ENCODE peak calls at places on chromosomes 12 and 14, in four cellular contexts. One of them, this sample, is unnamed.

GRCh38 chr14:54579606-54580005 is 12.7 kb downstream of the SAMD4A start:
- DNase-seq in fibroblast of the aortic adventitia: peak; percentile 62
- DNase-seq in kidney: no peak
- DNase-seq in keratinocyte: no peak
- DNase-seq in this sample: peak; percentile 66

GRCh38 chr12:388547-389137 is 478 bp downstream of the KDM5A start:
- DNase-seq in fibroblast of the aortic adventitia: peak; percentile 36
- DNase-seq in kidney: peak; percentile 81
- DNase-seq in keratinocyte: no peak
- DNase-seq in this sample: peak; percentile 27

GRCh38 chr12:22287056-22287455 is 47.5 kb downstream of the ST8SIA1 start:
- DNase-seq in fibroblast of the aortic adventitia: no peak
- DNase-seq in kidney: no peak
- DNase-seq in keratinocyte: no peak
- DNase-seq in this sample: no peak

GRCh38 chr12:89971880-89972279 is 263.2 kb upstream of the ATP2B1 start:
- DNase-seq in fibroblast of the aortic adventitia: peak; percentile 90
- DNase-seq in kidney: no peak
- DNase-seq in keratinocyte: no peak
- DNase-seq in this sample: peak; percentile 89

GRCh38 chr12:88011755-88012154 is 17.4 kb downstream of the C12orf50 start:
- DNase-seq in fibroblast of the aortic adventitia: peak; percentile 37
- DNase-seq in kidney: no peak
- DNase-seq in keratinocyte: no peak
- DNase-seq in this sample: peak; percentile 58

GRCh38 chr14:100601914-100602313 is 14.7 kb upstream of the BEGAIN start:
- DNase-seq in fibroblast of the aortic adventitia: no peak
- DNase-seq in kidney: no peak
- DNase-seq in keratinocyte: no peak
- DNase-seq in this sample: no peak

GRCh38 chr12:76586764-76587395 is 27.3 kb upstream of the OSBPL8 start:
- DNase-seq in fibroblast of the aortic adventitia: peak; percentile 80
- DNase-seq in kidney: no peak
- DNase-seq in keratinocyte: no peak
- DNase-seq in this sample: peak; percentile 76

GRCh38 chr12:80849367-80849766 is 88.4 kb downstream of the LIN7A start:
- DNase-seq in fibroblast of the aortic adventitia: no peak
- DNase-seq in kidney: no peak
- DNase-seq in keratinocyte: no peak
- DNase-seq in this sample: no peak

GRCh38 chr12:81216739-81217138 is 138.9 kb downstream of the ACSS3 start:
- DNase-seq in fibroblast of the aortic adventitia: no peak
- DNase-seq in kidney: no peak
- DNase-seq in keratinocyte: peak; percentile 36
- DNase-seq in this sample: no peak

GRCh38 chr12:119312904-119313303 is 21.6 kb upstream of the CCDC60 start:
- DNase-seq in fibroblast of the aortic adventitia: no peak
- DNase-seq in kidney: no peak
- DNase-seq in keratinocyte: no peak
- DNase-seq in this sample: no peak

GRCh38 chr12:99985129-99985570 is 414 bp upstream of the ANKS1B start:
- DNase-seq in fibroblast of the aortic adventitia: peak; percentile 17
- DNase-seq in kidney: no peak
- DNase-seq in keratinocyte: no peak
- DNase-seq in this sample: peak; percentile 21

GRCh38 chr12:66247741-66248140 is 54.6 kb upstream of the HELB start:
- DNase-seq in fibroblast of the aortic adventitia: peak; percentile 8
- DNase-seq in kidney: no peak
- DNase-seq in keratinocyte: no peak
- DNase-seq in this sample: no peak

GRCh38 chr12:22409071-22409951 is 74.8 kb upstream of the ST8SIA1 start:
- DNase-seq in fibroblast of the aortic adventitia: peak; percentile 17
- DNase-seq in kidney: no peak
- DNase-seq in keratinocyte: no peak
- DNase-seq in this sample: peak; percentile 1

GRCh38 chr12:53575502-53576264 is 50.5 kb downstream of the ATF7 start:
- DNase-seq in fibroblast of the aortic adventitia: peak; percentile 75
- DNase-seq in kidney: no peak
- DNase-seq in keratinocyte: peak; percentile 62
- DNase-seq in this sample: peak; percentile 74

GRCh38 chr12:57543666-57544065 is 3.3 kb downstream of the DCTN2 start:
- DNase-seq in fibroblast of the aortic adventitia: no peak
- DNase-seq in kidney: no peak
- DNase-seq in keratinocyte: no peak
- DNase-seq in this sample: peak; percentile 26

GRCh38 chr12:77323778-77324415 is 258.5 kb upstream of the E2F7 start:
- DNase-seq in fibroblast of the aortic adventitia: no peak
- DNase-seq in kidney: no peak
- DNase-seq in keratinocyte: no peak
- DNase-seq in this sample: no peak

GRCh38 chr12:57481671-57482070 is 2.0 kb upstream of the ARHGAP9 start:
- DNase-seq in fibroblast of the aortic adventitia: no peak
- DNase-seq in kidney: no peak
- DNase-seq in keratinocyte: no peak
- DNase-seq in this sample: no peak

GRCh38 chr12:1573960-1574862 is 20.2 kb downstream of the FBXL14 start:
- DNase-seq in fibroblast of the aortic adventitia: no peak
- DNase-seq in kidney: no peak
- DNase-seq in keratinocyte: no peak
- DNase-seq in this sample: no peak

GRCh38 chr14:85701763-85702162 is 171.8 kb downstream of the FLRT2 start:
- DNase-seq in fibroblast of the aortic adventitia: no peak
- DNase-seq in kidney: no peak
- DNase-seq in keratinocyte: no peak
- DNase-seq in this sample: no peak

GRCh38 chr12:127245437-127245836 is 1021.5 kb upstream of the TMEM132C start:
- DNase-seq in fibroblast of the aortic adventitia: peak; percentile 63
- DNase-seq in kidney: no peak
- DNase-seq in keratinocyte: no peak
- DNase-seq in this sample: peak; percentile 20

GRCh38 chr14:85313801-85314207 is 216.1 kb upstream of the FLRT2 start:
- DNase-seq in fibroblast of the aortic adventitia: no peak
- DNase-seq in kidney: no peak
- DNase-seq in keratinocyte: no peak
- DNase-seq in this sample: peak; percentile 10

GRCh38 chr14:89621009-89621421 is 204.0 kb upstream of the FOXN3 start:
- DNase-seq in fibroblast of the aortic adventitia: no peak
- DNase-seq in kidney: no peak
- DNase-seq in keratinocyte: no peak
- DNase-seq in this sample: no peak

GRCh38 chr12:21026302-21026701 is 104.7 kb upstream of the SLCO1B1 start:
- DNase-seq in fibroblast of the aortic adventitia: no peak
- DNase-seq in kidney: no peak
- DNase-seq in keratinocyte: no peak
- DNase-seq in this sample: peak; percentile 6

GRCh38 chr12:51675062-51675803 is 84.2 kb downstream of the SCN8A start:
- DNase-seq in fibroblast of the aortic adventitia: no peak
- DNase-seq in kidney: no peak
- DNase-seq in keratinocyte: no peak
- DNase-seq in this sample: no peak

GRCh38 chr14:90140298-90140955 is 78.6 kb downstream of the KCNK13 start:
- DNase-seq in fibroblast of the aortic adventitia: peak; percentile 18
- DNase-seq in kidney: no peak
- DNase-seq in keratinocyte: no peak
- DNase-seq in this sample: peak; percentile 43

GRCh38 chr12:56001446-56002100 is 4.5 kb downstream of the SUOX start:
- DNase-seq in fibroblast of the aortic adventitia: no peak
- DNase-seq in kidney: no peak
- DNase-seq in keratinocyte: no peak
- DNase-seq in this sample: no peak

GRCh38 chr12:32477714-32478113 is 78.4 kb downstream of the FGD4 start:
- DNase-seq in fibroblast of the aortic adventitia: no peak
- DNase-seq in kidney: no peak
- DNase-seq in keratinocyte: no peak
- DNase-seq in this sample: peak; percentile 19

GRCh38 chr12:47408171-47408871 is 297.5 kb downstream of the RPAP3 start:
- DNase-seq in fibroblast of the aortic adventitia: no peak
- DNase-seq in kidney: no peak
- DNase-seq in keratinocyte: no peak
- DNase-seq in this sample: peak; percentile 20
- TF ChIP-seq CTCF in fibroblast of the aortic adventitia: no peak
- TF ChIP-seq CTCF in kidney: peak; percentile 21
- TF ChIP-seq CTCF in keratinocyte: peak; percentile 52
- TF ChIP-seq CTCF in this sample: peak; percentile 15

GRCh38 chr12:26830358-26830757 is 2.6 kb downstream of the ITPR2 start:
- DNase-seq in fibroblast of the aortic adventitia: no peak
- DNase-seq in kidney: no peak
- DNase-seq in keratinocyte: no peak
- DNase-seq in this sample: no peak
- H3K4me3 ChIP-seq in fibroblast of the aortic adventitia: no peak overlapping the region
- H3K4me3 ChIP-seq in kidney: peak overlapping the region; percentile 76
- H3K4me3 ChIP-seq in keratinocyte: no peak overlapping the region
- H3K4me3 ChIP-seq in this sample: no peak overlapping the region

GRCh38 chr12:112559784-112560183 is 141.0 kb downstream of the PTPN11 start:
- DNase-seq in fibroblast of the aortic adventitia: peak; percentile 16
- DNase-seq in kidney: no peak
- DNase-seq in keratinocyte: no peak
- DNase-seq in this sample: no peak

GRCh38 chr12:112570096-112570495 is 151.3 kb downstream of the PTPN11 start:
- DNase-seq in fibroblast of the aortic adventitia: no peak
- DNase-seq in kidney: no peak
- DNase-seq in keratinocyte: no peak
- DNase-seq in this sample: no peak

DNA sequence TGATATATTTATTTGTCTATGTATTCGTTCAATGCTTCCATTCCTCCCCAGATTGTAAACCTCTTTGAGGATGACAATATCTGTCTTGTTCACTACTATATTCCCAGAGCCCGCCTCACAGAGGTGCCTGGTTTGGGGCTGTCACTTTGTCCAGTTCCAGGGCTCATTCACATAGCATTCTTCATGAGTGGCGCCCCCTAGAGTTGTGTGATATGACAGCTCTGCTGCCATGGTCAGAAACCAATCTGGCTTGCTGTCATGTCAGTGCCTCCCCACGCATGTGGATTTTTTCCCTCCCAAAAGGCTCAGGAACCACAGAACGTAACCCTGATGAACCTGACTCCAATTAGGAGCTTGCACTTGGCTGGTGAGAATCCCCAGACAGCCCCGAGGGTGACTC is 145.4 kb downstream of the PTPN11 start:
- DNase-seq in fibroblast of the aortic adventitia: no peak
- DNase-seq in kidney: no peak
- DNase-seq in keratinocyte: no peak
- DNase-seq in this sample: no peak
- TF ChIP-seq CTCF in fibroblast of the aortic adventitia: no peak
- TF ChIP-seq CTCF in kidney: no peak
- TF ChIP-seq CTCF in keratinocyte: no peak
- TF ChIP-seq CTCF in this sample: no peak

GRCh38 chr14:74952697-74953484 is 2.5 kb downstream of the PGF start:
- DNase-seq in fibroblast of the aortic adventitia: no peak
- DNase-seq in kidney: no peak
- DNase-seq in keratinocyte: peak; percentile 54
- DNase-seq in this sample: no peak

GRCh38 chr14:74955229-74955999 is at the start of gene PGF:
- DNase-seq in fibroblast of the aortic adventitia: no peak
- DNase-seq in kidney: peak; percentile 88
- DNase-seq in keratinocyte: no peak
- DNase-seq in this sample: peak; percentile 44

GRCh38 chr14:74954947-74955228 is 509 bp downstream of the PGF start:
- DNase-seq in fibroblast of the aortic adventitia: no peak
- DNase-seq in kidney: no peak
- DNase-seq in keratinocyte: no peak
- DNase-seq in this sample: no peak

GRCh38 chr14:74953686-74954085 is 1.7 kb downstream of the PGF start:
- DNase-seq in fibroblast of the aortic adventitia: no peak
- DNase-seq in kidney: no peak
- DNase-seq in keratinocyte: no peak
- DNase-seq in this sample: no peak

DNA sequence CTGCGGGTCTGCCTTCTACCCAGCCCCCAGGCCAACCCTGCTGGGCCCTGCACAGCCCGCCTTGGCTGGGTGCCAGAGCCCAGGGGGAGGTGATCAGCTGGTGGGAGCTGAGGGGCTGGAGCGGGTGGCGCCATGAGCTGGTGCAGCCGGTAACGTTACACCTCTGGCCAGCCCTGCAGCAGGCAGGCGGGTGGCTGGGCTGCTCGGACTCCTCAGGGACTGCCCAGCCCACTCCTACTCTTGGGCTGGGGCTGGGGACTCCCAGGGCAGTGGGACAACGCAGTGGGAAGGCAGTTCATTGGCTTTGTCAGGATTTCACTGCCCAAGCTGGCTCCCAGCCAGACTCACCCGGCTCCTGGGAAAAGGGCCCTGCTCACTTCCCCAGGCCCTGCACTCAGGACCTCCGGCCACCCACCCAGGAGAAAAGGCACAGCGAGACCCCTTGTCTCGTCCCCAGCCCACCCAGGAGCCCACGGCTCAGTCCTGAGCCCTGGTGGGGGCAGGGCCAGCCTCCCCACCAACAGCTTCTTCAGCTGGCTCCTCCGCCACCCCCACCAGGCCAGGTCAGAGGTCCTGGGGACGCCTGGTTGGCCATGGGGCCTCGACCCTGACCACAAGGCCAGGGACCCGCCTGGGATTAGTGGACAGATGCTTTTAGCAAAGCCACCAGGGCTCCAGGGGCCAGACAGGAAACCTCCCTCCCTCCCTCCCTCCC is 1.0 kb downstream of the PGF start:
- DNase-seq in fibroblast of the aortic adventitia: no peak
- DNase-seq in kidney: no peak
- DNase-seq in keratinocyte: no peak
- DNase-seq in this sample: no peak
- H3K4me3 ChIP-seq in fibroblast of the aortic adventitia: peak overlapping the region; percentile 31
- H3K4me3 ChIP-seq in kidney: no peak overlapping the region
- H3K4me3 ChIP-seq in keratinocyte: peak overlapping the region; percentile 72
- H3K4me3 ChIP-seq in this sample: peak overlapping the region; percentile 61

DNA sequence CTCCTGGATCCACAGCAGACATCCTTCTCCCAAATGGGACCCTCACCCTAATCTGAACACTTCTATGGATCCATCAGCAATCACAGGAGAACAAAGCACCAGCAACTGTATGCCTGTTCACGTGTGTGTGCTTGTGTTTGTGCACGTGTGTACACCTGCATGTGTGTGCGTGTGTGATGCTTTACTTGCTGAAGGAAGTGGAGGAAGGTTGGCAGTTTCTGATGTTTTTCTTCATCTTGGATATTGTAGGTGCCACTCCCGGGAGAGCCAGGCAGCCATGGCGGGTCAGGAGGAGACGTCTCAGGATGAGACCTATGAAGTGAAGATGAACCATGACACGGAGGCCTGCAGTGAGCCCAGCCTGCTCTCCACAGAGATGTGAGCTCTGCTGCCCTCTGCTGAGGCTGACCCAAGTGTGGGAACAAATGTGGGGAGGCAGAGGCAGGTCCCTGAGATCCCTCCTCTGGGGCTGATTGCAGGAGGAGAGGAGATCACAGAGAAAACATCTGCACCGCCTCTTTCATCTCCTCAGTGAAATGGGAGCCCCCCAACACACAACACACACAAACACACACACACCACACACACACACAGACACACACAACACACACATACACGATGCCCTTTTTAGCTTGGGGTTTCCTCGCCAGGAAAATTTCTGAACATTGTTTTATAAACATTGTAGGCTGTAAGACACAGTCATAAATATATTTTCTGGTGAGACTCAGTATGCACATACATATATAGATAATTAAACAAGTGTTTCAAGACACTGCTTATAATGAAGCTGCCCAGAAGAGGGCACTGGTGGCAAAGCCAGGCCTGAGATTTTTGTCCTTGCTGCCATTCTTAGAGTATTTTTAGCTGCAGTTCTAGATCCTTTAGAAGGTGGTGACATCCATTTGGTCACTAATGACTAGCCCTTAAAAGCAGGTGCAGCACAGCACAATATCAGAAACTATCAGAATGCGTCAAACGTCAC is 112.2 kb upstream of the FKBP4 start:
- DNase-seq in fibroblast of the aortic adventitia: peak; percentile 42
- DNase-seq in kidney: peak; percentile 53
- DNase-seq in keratinocyte: no peak
- DNase-seq in this sample: peak; percentile 43
- TF ChIP-seq CTCF in fibroblast of the aortic adventitia: peak; percentile 44
- TF ChIP-seq CTCF in kidney: peak; percentile 36
- TF ChIP-seq CTCF in keratinocyte: peak; percentile 32
- TF ChIP-seq CTCF in this sample: peak; percentile 36

This sample was measured in cardiac fibroblast.